ENCODE peak calls at places on chromosomes 12 and 14, in six cellular contexts. One of them, this sample, is unnamed.

GRCh38 chr12:94793191-94793595 is 142.8 kb upstream of the TMCC3 start:
- DNase-seq in B cell: no peak
- DNase-seq in ELR: no peak
- DNase-seq in heart left ventricle: no peak
- DNase-seq in left ventricle myocardium inferior: no peak
- DNase-seq in T-helper 1 cell: no peak
- DNase-seq in this sample: no peak

GRCh38 chr14:64405295-64405694 is 17.1 kb downstream of the MTHFD1 start:
- DNase-seq in heart left ventricle: no peak
- DNase-seq in ELR: no peak
- DNase-seq in B cell: no peak
- DNase-seq in left ventricle myocardium inferior: no peak
- DNase-seq in T-helper 1 cell: no peak
- DNase-seq in this sample: no peak

GRCh38 chr12:113955109-113955970 is 10.8 kb downstream of the RBM19 start:
- DNase-seq in T-helper 1 cell: no peak
- DNase-seq in ELR: peak
- DNase-seq in heart left ventricle: no peak
- DNase-seq in B cell: no peak
- DNase-seq in left ventricle myocardium inferior: no peak
- DNase-seq in this sample: no peak

GRCh38 chr12:118488034-118488433 is 111.7 kb downstream of the SUDS3 start:
- DNase-seq in left ventricle myocardium inferior: no peak
- DNase-seq in T-helper 1 cell: no peak
- DNase-seq in heart left ventricle: no peak
- DNase-seq in ELR: no peak
- DNase-seq in B cell: no peak
- DNase-seq in this sample: no peak

GRCh38 chr12:47795814-47796411 is 22.9 kb downstream of the SLC48A1 start:
- DNase-seq in B cell: no peak
- DNase-seq in ELR: no peak
- DNase-seq in left ventricle myocardium inferior: no peak
- DNase-seq in heart left ventricle: no peak
- DNase-seq in T-helper 1 cell: no peak
- DNase-seq in this sample: no peak

GRCh38 chr14:104724981-104725771 is 1.1 kb downstream of the ADSS1 start:
- DNase-seq in T-helper 1 cell: no peak
- DNase-seq in ELR: peak
- DNase-seq in heart left ventricle: peak
- DNase-seq in B cell: no peak
- DNase-seq in left ventricle myocardium inferior: peak
- DNase-seq in this sample: no peak

GRCh38 chr14:93032301-93032929 is 83.3 kb downstream of the ITPK1 start:
- DNase-seq in left ventricle myocardium inferior: no peak
- DNase-seq in B cell: peak
- DNase-seq in T-helper 1 cell: no peak
- DNase-seq in heart left ventricle: no peak
- DNase-seq in ELR: no peak
- DNase-seq in this sample: no peak

GRCh38 chr12:18990866-18991265 is 138.7 kb upstream of the PLEKHA5 start:
- DNase-seq in ELR: no peak
- DNase-seq in B cell: no peak
- DNase-seq in T-helper 1 cell: no peak
- DNase-seq in left ventricle myocardium inferior: no peak
- DNase-seq in heart left ventricle: no peak
- DNase-seq in this sample: no peak

GRCh38 chr14:89343356-89343755 is 73.7 kb downstream of the FOXN3 start:
- DNase-seq in T-helper 1 cell: no peak
- DNase-seq in left ventricle myocardium inferior: no peak
- DNase-seq in heart left ventricle: no peak
- DNase-seq in ELR: no peak
- DNase-seq in B cell: no peak
- DNase-seq in this sample: no peak

GRCh38 chr12:33322519-33322918 is 117.1 kb downstream of the SYT10 start:
- DNase-seq in B cell: no peak
- DNase-seq in T-helper 1 cell: no peak
- DNase-seq in left ventricle myocardium inferior: no peak
- DNase-seq in ELR: no peak
- DNase-seq in heart left ventricle: no peak
- DNase-seq in this sample: no peak

GRCh38 chr12:102992297-102992696 is 34.8 kb downstream of the ASCL1 start:
- DNase-seq in left ventricle myocardium inferior: no peak
- DNase-seq in ELR: no peak
- DNase-seq in T-helper 1 cell: no peak
- DNase-seq in heart left ventricle: no peak
- DNase-seq in B cell: no peak
- DNase-seq in this sample: no peak

GRCh38 chr14:59543873-59544272 is 32.7 kb downstream of the CCDC175 start:
- DNase-seq in heart left ventricle: no peak
- DNase-seq in B cell: no peak
- DNase-seq in left ventricle myocardium inferior: no peak
- DNase-seq in ELR: no peak
- DNase-seq in T-helper 1 cell: no peak
- DNase-seq in this sample: no peak

GRCh38 chr12:105477873-105478272 is 147.4 kb downstream of the C12orf75 start:
- DNase-seq in left ventricle myocardium inferior: no peak
- DNase-seq in B cell: no peak
- DNase-seq in T-helper 1 cell: no peak
- DNase-seq in ELR: no peak
- DNase-seq in heart left ventricle: peak
- DNase-seq in this sample: no peak

GRCh38 chr14:103519043-103519836 is 3.4 kb downstream of the CKB start:
- DNase-seq in heart left ventricle: no peak
- DNase-seq in ELR: no peak
- DNase-seq in B cell: no peak
- DNase-seq in T-helper 1 cell: no peak
- DNase-seq in left ventricle myocardium inferior: peak
- DNase-seq in this sample: no peak

GRCh38 chr14:99812096-99812750 is 19.0 kb downstream of the EML1 start:
- DNase-seq in B cell: no peak
- DNase-seq in heart left ventricle: no peak
- DNase-seq in ELR: no peak
- DNase-seq in left ventricle myocardium inferior: no peak
- DNase-seq in T-helper 1 cell: no peak
- DNase-seq in this sample: no peak

GRCh38 chr12:111359231-111359913 is 9.5 kb downstream of the PHETA1 start:
- DNase-seq in ELR: no peak
- DNase-seq in T-helper 1 cell: no peak
- DNase-seq in B cell: no peak
- DNase-seq in left ventricle myocardium inferior: no peak
- DNase-seq in heart left ventricle: no peak
- DNase-seq in this sample: no peak

GRCh38 chr12:111201495-111202236 is 167.2 kb downstream of the PHETA1 start:
- DNase-seq in T-helper 1 cell: no peak
- DNase-seq in B cell: no peak
- DNase-seq in left ventricle myocardium inferior: no peak
- DNase-seq in heart left ventricle: no peak
- DNase-seq in ELR: no peak
- DNase-seq in this sample: no peak

GRCh38 chr12:26121841-26122680 is 2.8 kb downstream of the BHLHE41 start:
- DNase-seq in left ventricle myocardium inferior: peak
- DNase-seq in ELR: peak
- DNase-seq in T-helper 1 cell: peak
- DNase-seq in B cell: peak
- DNase-seq in heart left ventricle: peak
- DNase-seq in this sample: no peak

GRCh38 chr12:24798335-24798734 is 150.6 kb downstream of the BCAT1 start:
- DNase-seq in left ventricle myocardium inferior: no peak
- DNase-seq in T-helper 1 cell: no peak
- DNase-seq in heart left ventricle: no peak
- DNase-seq in B cell: peak
- DNase-seq in ELR: no peak
- DNase-seq in this sample: no peak

GRCh38 chr12:88235183-88235833 is 93.2 kb downstream of the TMTC3 start:
- DNase-seq in T-helper 1 cell: no peak
- DNase-seq in B cell: no peak
- DNase-seq in ELR: no peak
- DNase-seq in heart left ventricle: no peak
- DNase-seq in left ventricle myocardium inferior: no peak
- DNase-seq in this sample: no peak

GRCh38 chr12:55780695-55781094 is 36.8 kb downstream of the SARNP start:
- DNase-seq in T-helper 1 cell: no peak
- DNase-seq in B cell: no peak
- DNase-seq in left ventricle myocardium inferior: no peak
- DNase-seq in heart left ventricle: no peak
- DNase-seq in ELR: no peak
- DNase-seq in this sample: no peak

GRCh38 chr12:11653215-11653753 is 3.8 kb downstream of the ETV6 start:
- DNase-seq in B cell: no peak
- DNase-seq in ELR: peak
- DNase-seq in T-helper 1 cell: no peak
- DNase-seq in left ventricle myocardium inferior: no peak
- DNase-seq in heart left ventricle: no peak
- DNase-seq in this sample: no peak

GRCh38 chr12:88375960-88376305 is 204.3 kb downstream of the KITLG start:
- DNase-seq in B cell: no peak
- DNase-seq in ELR: no peak
- DNase-seq in left ventricle myocardium inferior: no peak
- DNase-seq in T-helper 1 cell: no peak
- DNase-seq in heart left ventricle: no peak
- DNase-seq in this sample: no peak

GRCh38 chr12:122471324-122472226 is 29.2 kb downstream of the ZCCHC8 start:
- DNase-seq in ELR: peak
- DNase-seq in T-helper 1 cell: no peak
- DNase-seq in B cell: peak
- DNase-seq in heart left ventricle: no peak
- DNase-seq in left ventricle myocardium inferior: no peak
- DNase-seq in this sample: no peak

GRCh38 chr12:46299846-46300245 is 31.0 kb upstream of the SLC38A1 start:
- DNase-seq in left ventricle myocardium inferior: no peak
- DNase-seq in ELR: no peak
- DNase-seq in T-helper 1 cell: no peak
- DNase-seq in heart left ventricle: no peak
- DNase-seq in B cell: no peak
- DNase-seq in this sample: no peak

GRCh38 chr12:98606367-98606985 is 13.0 kb downstream of the SLC25A3 start:
- DNase-seq in heart left ventricle: no peak
- DNase-seq in ELR: peak
- DNase-seq in left ventricle myocardium inferior: no peak
- DNase-seq in T-helper 1 cell: no peak
- DNase-seq in B cell: no peak
- DNase-seq in this sample: no peak

GRCh38 chr14:23544511-23545447 is 6.8 kb downstream of the ZFHX2 start:
- DNase-seq in heart left ventricle: peak
- DNase-seq in T-helper 1 cell: no peak
- DNase-seq in B cell: no peak
- DNase-seq in ELR: no peak
- DNase-seq in left ventricle myocardium inferior: peak
- DNase-seq in this sample: no peak

GRCh38 chr12:131087991-131088700 is 134.4 kb downstream of the ADGRD1 start:
- DNase-seq in left ventricle myocardium inferior: no peak
- DNase-seq in ELR: no peak
- DNase-seq in B cell: no peak
- DNase-seq in T-helper 1 cell: no peak
- DNase-seq in heart left ventricle: no peak
- DNase-seq in this sample: no peak

GRCh38 chr12:57235012-57235727 is 5.7 kb downstream of the SHMT2 start:
- DNase-seq in B cell: no peak
- DNase-seq in left ventricle myocardium inferior: peak
- DNase-seq in T-helper 1 cell: no peak
- DNase-seq in heart left ventricle: peak
- DNase-seq in ELR: no peak
- DNase-seq in this sample: no peak

GRCh38 chr14:67636361-67636919 is 16.7 kb downstream of the ARG2 start:
- DNase-seq in T-helper 1 cell: no peak
- DNase-seq in left ventricle myocardium inferior: no peak
- DNase-seq in B cell: no peak
- DNase-seq in heart left ventricle: no peak
- DNase-seq in ELR: no peak
- DNase-seq in this sample: no peak

GRCh38 chr12:45660330-45660729 is 69.2 kb upstream of the ARID2 start:
- DNase-seq in ELR: peak
- DNase-seq in left ventricle myocardium inferior: peak
- DNase-seq in B cell: no peak
- DNase-seq in heart left ventricle: peak
- DNase-seq in T-helper 1 cell: no peak
- DNase-seq in this sample: no peak

GRCh38 chr12:51004504-51004903 is 21.7 kb downstream of the SLC11A2 start:
- DNase-seq in heart left ventricle: no peak
- DNase-seq in B cell: no peak
- DNase-seq in left ventricle myocardium inferior: no peak
- DNase-seq in T-helper 1 cell: no peak
- DNase-seq in ELR: no peak
- DNase-seq in this sample: no peak

GRCh38 chr12:107287436-107288413 is 194.4 kb upstream of the CRY1 start:
- DNase-seq in heart left ventricle: no peak
- DNase-seq in T-helper 1 cell: no peak
- DNase-seq in left ventricle myocardium inferior: no peak
- DNase-seq in ELR: peak
- DNase-seq in B cell: no peak
- DNase-seq in this sample: no peak

GRCh38 chr14:90191154-90191553 is 65.2 kb upstream of the PSMC1 start:
- DNase-seq in left ventricle myocardium inferior: no peak
- DNase-seq in ELR: no peak
- DNase-seq in T-helper 1 cell: no peak
- DNase-seq in B cell: no peak
- DNase-seq in heart left ventricle: no peak
- DNase-seq in this sample: no peak

GRCh38 chr14:56273949-56274348 is 155.7 kb downstream of the PELI2 start:
- DNase-seq in B cell: no peak
- DNase-seq in ELR: no peak
- DNase-seq in T-helper 1 cell: no peak
- DNase-seq in heart left ventricle: no peak
- DNase-seq in left ventricle myocardium inferior: no peak
- DNase-seq in this sample: no peak

GRCh38 chr12:6187948-6188793 is 12.0 kb upstream of the CD9 start:
- DNase-seq in T-helper 1 cell: no peak
- DNase-seq in B cell: no peak
- DNase-seq in ELR: no peak
- DNase-seq in left ventricle myocardium inferior: no peak
- DNase-seq in heart left ventricle: no peak
- DNase-seq in this sample: no peak

GRCh38 chr12:96249196-96250118 is 55.3 kb downstream of the ELK3 start:
- DNase-seq in T-helper 1 cell: no peak
- DNase-seq in B cell: no peak
- DNase-seq in left ventricle myocardium inferior: peak
- DNase-seq in ELR: peak
- DNase-seq in heart left ventricle: peak
- DNase-seq in this sample: no peak

GRCh38 chr14:59236195-59236594 is 47.7 kb downstream of the DAAM1 start:
- DNase-seq in T-helper 1 cell: no peak
- DNase-seq in heart left ventricle: peak
- DNase-seq in B cell: no peak
- DNase-seq in left ventricle myocardium inferior: no peak
- DNase-seq in ELR: no peak
- DNase-seq in this sample: no peak

This sample was measured in esophagus squamous epithelium.